ENCODE peak calls at places on chromosomes 3 and 15, in six cellular contexts. F is progenitor cell of endocrine pancreas; N is ELR; Z is stimulated activated effector memory CD8-positive, alpha-beta T cell treated with anti-CD3 and anti-CD28 coated beads, Interleukin-12 subunit alpha, Interleukin-12 subunit beta, amount 100 ng/mL, for 72 hours; E is memory B cell; A is GF-D8. S is an unnamed sample.

GRCh38 chr3:14779069-14779685 is 39.6 kb upstream of the FGD5 start:
- DNase-seq in F (no peak), N (no peak), E (no peak), A (no peak), Z (no peak), S (no peak)

GRCh38 chr3:55571216-55571813 is 84.2 kb upstream of the WNT5A start:
- DNase-seq in N (no peak), E (no peak), F (no peak), Z (no peak), A (no peak), S (no peak)

GRCh38 chr15:48393650-48394049 is 62.4 kb downstream of the DUT start:
- DNase-seq in A (no peak), F (no peak), Z (no peak), E (no peak), N (no peak), S (peak)

GRCh38 chr3:8853081-8853480 is 83.7 kb upstream of the OXTR start:
- DNase-seq in E (no peak), Z (no peak), N (no peak), A (no peak), F (no peak), S (no peak)

GRCh38 chr3:64675848-64676247 is 12.0 kb downstream of the ADAMTS9 start:
- DNase-seq in A (no peak), F (no peak), E (no peak), N (no peak), Z (no peak), S (no peak)

GRCh38 chr15:58269455-58270414 is 131.6 kb downstream of the AQP9 start:
- DNase-seq in A (peak), N (peak), Z (peak), E (no peak), F (peak), S (peak)

GRCh38 chr15:63045438-63046278 is 3.1 kb downstream of the TPM1 start:
- DNase-seq in Z (no peak), N (peak), E (no peak), F (no peak), A (no peak), S (no peak)

GRCh38 chr15:99361541-99362185 is 110.4 kb downstream of the LRRC28 start:
- DNase-seq in A (no peak), F (no peak), Z (no peak), E (no peak), N (peak), S (no peak)

GRCh38 chr15:85742186-85742751 is 52.5 kb downstream of the KLHL25 start:
- DNase-seq in F (no peak), E (no peak), A (no peak), N (no peak), Z (no peak), S (no peak)

GRCh38 chr3:160720123-160720746 is 35.8 kb upstream of the PPM1L start:
- DNase-seq in N (peak), Z (no peak), F (no peak), A (no peak), E (no peak), S (no peak)

GRCh38 chr3:107810195-107811071 is 280.4 kb downstream of the CD47 start:
- DNase-seq in Z (no peak), N (peak), A (no peak), F (no peak), E (no peak), S (no peak)

GRCh38 chr3:14864131-14864530 is 45.4 kb downstream of the FGD5 start:
- DNase-seq in E (no peak), Z (no peak), A (no peak), F (no peak), N (no peak), S (no peak)

GRCh38 chr15:70783610-70784021 is 20.3 kb upstream of the UACA start:
- DNase-seq in N (peak), Z (no peak), F (no peak), A (no peak), E (no peak), S (peak)

GRCh38 chr3:142935963-142936362 is 27.5 kb downstream of the PAQR9 start:
- DNase-seq in A (no peak), Z (no peak), N (no peak), F (no peak), E (no peak), S (no peak)

GRCh38 chr3:189123595-189124387 is 48.0 kb upstream of the TPRG1 start:
- DNase-seq in E (no peak), F (no peak), Z (no peak), A (no peak), N (no peak), S (no peak)

GRCh38 chr15:62600376-62600775 is 435.3 kb upstream of the C2CD4B start:
- DNase-seq in A (no peak), Z (no peak), E (no peak), F (no peak), N (no peak), S (no peak)

GRCh38 chr15:24075420-24076089 is 388.4 kb upstream of the NDN start:
- DNase-seq in A (no peak), Z (no peak), E (no peak), N (no peak), F (no peak), S (no peak)

GRCh38 chr3:190385835-190386688 is 1.9 kb upstream of the CLDN16 start:
- DNase-seq in E (no peak), N (peak), Z (no peak), F (no peak), A (no peak), S (peak)

GRCh38 chr3:126137490-126138130 is 42.8 kb downstream of the ALDH1L1 start:
- DNase-seq in N (no peak), E (no peak), A (no peak), F (peak), Z (no peak), S (no peak)

GRCh38 chr3:146203761-146204160 is 42.8 kb upstream of the PLOD2 start:
- DNase-seq in Z (no peak), A (no peak), E (no peak), F (no peak), N (no peak), S (no peak)

GRCh38 chr3:55204417-55204816 is 276.6 kb upstream of the LRTM1 start:
- DNase-seq in A (no peak), E (no peak), F (no peak), N (no peak), Z (no peak), S (no peak)